ENCODE peak calls at places on chromosomes 12 and 14, in eight cellular contexts. K, Z, S, D, I, B, L and A are unnamed samples.

GRCh38 chr12:95970905-95971304 is 25.2 kb downstream of the HAL start:
- DNase-seq in K (no peak), Z (no peak), S (no peak), D (no peak), I (no peak), B (no peak), L (no peak), A (no peak)

GRCh38 chr14:101103321-101103901 is 199.9 kb upstream of the RTL1 start:
- DNase-seq in K (peak), Z (no peak), S (no peak), D (no peak), I (peak), B (peak), L (no peak), A (peak)

GRCh38 chr12:42180990-42181611 is 36.4 kb upstream of the GXYLT1 start:
- DNase-seq in K (no peak), Z (peak), S (no peak), D (no peak), I (no peak), B (no peak), L (no peak), A (no peak)

GRCh38 chr12:45674583-45674982 is 54.9 kb upstream of the ARID2 start:
- DNase-seq in K (peak), Z (no peak), S (no peak), D (no peak), I (no peak), B (peak), L (no peak), A (peak)

GRCh38 chr14:103293465-103293864 is 40.6 kb upstream of the EIF5 start:
- DNase-seq in K (no peak), Z (no peak), S (no peak), D (no peak), I (peak), B (peak), L (no peak), A (no peak)

GRCh38 chr14:97956944-97957343 is 1159.8 kb downstream of the VRK1 start:
- DNase-seq in K (no peak), Z (no peak), S (no peak), D (no peak), I (no peak), B (no peak), L (no peak), A (no peak)

GRCh38 chr12:123715151-123715676 is 3.1 kb downstream of the ATP6V0A2 start:
- DNase-seq in K (no peak), Z (no peak), S (no peak), D (no peak), I (no peak), B (no peak), L (no peak), A (no peak)

GRCh38 chr14:50677527-50678063 is 9.5 kb upstream of the SAV1 start:
- DNase-seq in K (no peak), Z (peak), S (no peak), D (peak), I (no peak), B (no peak), L (no peak), A (no peak)

GRCh38 chr12:39392154-39392925 is 50.6 kb downstream of the KIF21A start:
- DNase-seq in K (peak), Z (no peak), S (peak), D (no peak), I (no peak), B (no peak), L (no peak), A (no peak)

GRCh38 chr12:108616941-108617858 is 16.5 kb downstream of the SELPLG start:
- DNase-seq in K (no peak), Z (no peak), S (peak), D (peak), I (no peak), B (no peak), L (no peak), A (peak)

GRCh38 chr12:93163260-93164036 is 214.3 kb upstream of the NUDT4 start:
- DNase-seq in K (no peak), Z (no peak), S (no peak), D (no peak), I (no peak), B (no peak), L (no peak), A (no peak)

GRCh38 chr12:128857173-128857770 is 4.0 kb downstream of the GLT1D1 start:
- DNase-seq in K (no peak), Z (no peak), S (no peak), D (peak), I (peak), B (peak), L (no peak), A (no peak)

GRCh38 chr12:10448236-10448635 is 4.9 kb downstream of the KLRC1 start:
- DNase-seq in K (no peak), Z (no peak), S (no peak), D (no peak), I (no peak), B (no peak), L (no peak), A (no peak)

GRCh38 chr14:37037636-37038387 is 134.6 kb downstream of the SLC25A21 start:
- DNase-seq in K (no peak), Z (peak), S (no peak), D (no peak), I (no peak), B (no peak), L (no peak), A (no peak)

GRCh38 chr12:81386101-81386500 is 308.2 kb downstream of the ACSS3 start:
- DNase-seq in K (no peak), Z (no peak), S (no peak), D (no peak), I (no peak), B (no peak), L (no peak), A (no peak)

GRCh38 chr12:54352022-54352531 is 12.2 kb downstream of the GPR84 start:
- DNase-seq in K (peak), Z (no peak), S (peak), D (no peak), I (no peak), B (peak), L (peak), A (peak)

GRCh38 chr14:36070056-36071043 is 106.2 kb downstream of the PTCSC3 start:
- DNase-seq in K (peak), Z (peak), S (peak), D (no peak), I (no peak), B (no peak), L (peak), A (peak)

GRCh38 chr12:92995258-92995905 is 66.3 kb upstream of the EEA1 start:
- DNase-seq in K (no peak), Z (no peak), S (no peak), D (peak), I (no peak), B (no peak), L (no peak), A (no peak)

GRCh38 chr12:5273709-5274108 is 158.2 kb upstream of the NTF3 start:
- DNase-seq in K (peak), Z (no peak), S (no peak), D (no peak), I (no peak), B (no peak), L (no peak), A (no peak)

GRCh38 chr14:71119832-71120231 is 212.6 kb downstream of the PCNX1 start:
- DNase-seq in K (no peak), Z (no peak), S (no peak), D (no peak), I (no peak), B (no peak), L (no peak), A (no peak)

GRCh38 chr14:71116206-71117122 is 209.2 kb downstream of the PCNX1 start:
- DNase-seq in K (no peak), Z (peak), S (peak), D (peak), I (no peak), B (no peak), L (no peak), A (no peak)

GRCh38 chr14:71115306-71115705 is 208.0 kb downstream of the PCNX1 start:
- DNase-seq in K (no peak), Z (no peak), S (no peak), D (no peak), I (no peak), B (no peak), L (no peak), A (no peak)

GRCh38 chr14:71119075-71119474 is 211.8 kb downstream of the PCNX1 start:
- DNase-seq in K (no peak), Z (no peak), S (no peak), D (no peak), I (no peak), B (no peak), L (no peak), A (no peak)

DNA sequence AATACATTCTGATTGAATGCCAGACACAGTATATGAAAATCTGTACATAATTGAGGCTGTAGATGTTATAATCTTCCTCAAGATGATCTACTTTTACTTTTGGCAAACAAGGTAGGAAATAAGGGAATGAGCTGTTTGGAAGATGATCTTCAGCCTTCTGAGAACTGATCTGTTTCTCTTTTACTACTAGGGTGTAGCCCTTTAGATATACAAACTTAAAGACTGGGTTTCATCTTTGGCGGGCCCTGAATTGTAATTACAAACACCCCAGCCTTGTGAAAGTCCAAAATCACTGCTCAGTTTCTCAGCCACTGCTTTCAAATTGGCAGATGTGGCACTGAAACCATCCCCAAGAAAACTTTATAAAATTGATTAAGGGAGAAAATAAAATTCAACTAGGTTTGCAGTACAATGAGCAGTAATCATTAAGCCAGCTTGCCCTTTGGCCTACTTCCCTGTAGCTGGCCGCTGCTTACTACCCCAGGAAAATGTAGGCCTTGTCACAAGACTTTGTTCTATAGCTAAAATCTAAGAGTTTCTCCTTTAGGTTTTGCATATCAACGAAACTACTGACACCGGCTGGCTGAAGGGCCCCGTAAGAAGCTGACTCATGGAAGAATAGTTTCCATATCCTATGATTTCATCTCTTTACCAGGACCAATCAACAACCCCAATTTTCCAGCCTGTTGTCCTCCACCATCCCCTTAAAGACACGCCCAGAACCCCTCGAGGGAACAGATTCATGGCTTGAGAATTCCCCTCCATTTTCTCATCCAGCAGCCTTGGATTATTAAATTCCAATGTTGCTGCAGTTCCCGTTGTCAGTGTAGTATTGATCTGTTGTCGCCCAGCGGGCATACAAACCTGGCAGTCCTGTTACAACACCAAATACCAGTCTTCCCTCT is 210.8 kb downstream of the PCNX1 start:
- DNase-seq in K (no peak), Z (peak), S (peak), D (no peak), I (no peak), B (no peak), L (peak), A (no peak)
- TF ChIP-seq POLR2A in K (no peak), Z (no peak), S (no peak), D (no peak), I (no peak), B (no peak), L (no peak), A (no peak)

DNA sequence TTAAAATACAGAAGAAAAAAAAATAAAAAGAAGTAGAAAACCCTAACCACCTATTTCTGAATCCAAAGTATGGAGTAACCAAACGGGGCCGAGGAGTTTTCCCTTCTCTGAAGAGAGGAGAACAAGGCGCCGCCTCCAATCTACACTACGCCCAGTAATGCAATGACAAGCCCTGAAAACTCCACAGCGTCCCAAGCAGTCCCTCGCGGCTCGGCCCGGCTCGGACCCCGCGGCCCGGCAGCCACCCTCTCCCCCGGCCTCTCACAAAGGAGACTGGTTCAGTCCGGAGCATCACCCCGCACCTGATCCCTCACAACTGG is 371 bp downstream of the CHD8 start:
- DNase-seq in K (no peak), Z (no peak), S (no peak), D (no peak), I (no peak), B (no peak), L (no peak), A (peak)
- TF ChIP-seq EP300 in K (no peak), Z (no peak), S (no peak), D (no peak), I (no peak), B (no peak), L (no peak), A (no peak)

GRCh38 chr14:20458031-20458789 is 3.0 kb downstream of the PIP4P1 start:
- DNase-seq in K (no peak), Z (no peak), S (no peak), D (no peak), I (no peak), B (no peak), L (no peak), A (no peak)
- TF ChIP-seq POLR2AphosphoS5 in K (no peak), Z (peak), S (no peak), D (peak), I (no peak), B (no peak), L (peak), A (no peak)

DNA sequence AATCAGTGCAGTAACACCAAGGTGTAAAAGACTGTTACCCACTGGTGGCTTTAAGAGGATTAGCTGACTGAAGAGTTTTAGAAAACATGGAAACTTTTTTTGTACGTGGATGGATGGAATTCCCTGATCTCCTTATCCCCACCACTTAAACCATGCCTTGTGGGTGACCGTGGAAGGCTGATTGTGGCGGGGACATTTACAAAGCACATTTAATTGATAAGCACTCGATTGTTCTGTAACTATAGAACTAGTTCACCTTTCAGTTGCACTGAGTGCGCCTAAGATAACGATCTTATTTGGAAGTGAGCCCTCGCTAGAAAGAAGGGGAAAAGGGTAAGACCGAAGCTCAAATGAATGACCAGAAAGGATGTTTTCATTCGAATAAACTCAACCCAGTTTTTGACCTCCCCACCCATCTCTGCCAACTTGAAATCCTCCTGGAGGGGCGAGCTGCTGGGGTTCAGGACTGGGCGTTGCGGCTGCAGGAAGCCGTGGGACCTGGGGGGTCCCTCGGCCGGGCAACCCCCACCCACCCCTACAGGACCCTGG is 678 bp upstream of the RASSF3 start:
- DNase-seq in K (no peak), Z (no peak), S (no peak), D (no peak), I (no peak), B (no peak), L (peak), A (no peak)
- TF ChIP-seq POLR2A in K (no peak), Z (no peak), S (no peak), D (no peak), I (no peak), B (no peak), L (no peak), A (no peak)

DNA sequence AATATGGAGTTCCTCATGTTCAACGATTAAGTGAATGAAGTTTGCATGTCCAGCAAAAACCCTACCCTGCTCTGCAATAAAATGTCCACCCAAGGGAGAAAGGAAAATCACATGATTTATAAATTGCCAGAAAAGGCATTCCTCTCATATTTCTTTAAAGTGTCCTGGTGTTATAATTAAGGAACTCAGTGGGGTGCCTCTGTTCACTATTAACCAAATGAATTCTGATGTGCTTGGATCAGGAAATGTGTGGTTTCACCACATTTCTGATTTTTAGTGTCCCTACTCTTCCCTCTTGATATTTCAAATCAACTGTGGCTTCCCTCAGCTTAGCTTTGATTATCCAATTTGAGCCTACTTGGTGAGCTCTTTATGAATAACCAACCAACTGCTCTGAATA is 208.1 kb downstream of the PHLDA1 start:
- DNase-seq in K (no peak), Z (no peak), S (no peak), D (no peak), I (no peak), B (no peak), L (no peak), A (no peak)
- TF ChIP-seq EP300 in K (no peak), Z (no peak), S (no peak), D (no peak), I (no peak), B (no peak), L (no peak), A (no peak)

GRCh38 chr12:111367661-111368221 is 1.2 kb downstream of the PHETA1 start:
- DNase-seq in K (peak), Z (peak), S (peak), D (no peak), I (no peak), B (no peak), L (no peak), A (no peak)
- TF ChIP-seq POLR2AphosphoS5 in K (peak), Z (no peak), S (peak), D (no peak), I (no peak), B (no peak), L (no peak), A (no peak)

GRCh38 chr12:48961331-48961730 is 4.0 kb upstream of the ARF3 start:
- DNase-seq in K (no peak), Z (no peak), S (no peak), D (no peak), I (no peak), B (no peak), L (no peak), A (no peak)
- TF ChIP-seq POLR2A in K (no peak), Z (no peak), S (no peak), D (no peak), I (no peak), B (no peak), L (no peak), A (no peak)